ENCODE peak calls at places on chromosomes 16 and 17, in seven cellular contexts. V, U, T, S, W, A and D are unnamed samples.

GRCh38 chr17:81561494-81561885 is 9.3 kb upstream of the FAAP100 start:
- DNase-seq in V (no peak), U (no peak), T (no peak), S (no peak), W (no peak), A (no peak), D (no peak)

GRCh38 chr17:74987909-74988711 is 678 bp downstream of the CDR2L start:
- DNase-seq in V (peak), U (peak), T (peak), S (peak), W (peak), A (no peak), D (peak)

GRCh38 chr16:77686385-77686784 is 35.9 kb upstream of the NUDT7 start:
- DNase-seq in V (no peak), U (no peak), T (no peak), S (no peak), W (no peak), A (no peak), D (no peak)

GRCh38 chr17:18965530-18966236 is 13.7 kb downstream of the SLC5A10 start:
- DNase-seq in V (no peak), U (no peak), T (no peak), S (no peak), W (no peak), A (no peak), D (no peak)

GRCh38 chr16:27840311-27841060 is 223.0 kb downstream of the GSG1L start:
- DNase-seq in V (no peak), U (no peak), T (no peak), S (no peak), W (no peak), A (no peak), D (no peak)

GRCh38 chr16:87948119-87948545 is 3.1 kb upstream of the BANP start:
- DNase-seq in V (no peak), U (no peak), T (no peak), S (no peak), W (no peak), A (no peak), D (no peak)

GRCh38 chr16:57723170-57723569 is 12.4 kb upstream of the KATNB1 start:
- DNase-seq in V (no peak), U (no peak), T (no peak), S (no peak), W (no peak), A (no peak), D (no peak)

GRCh38 chr16:535446-536405 is 8.2 kb downstream of the CAPN15 start:
- DNase-seq in V (no peak), U (peak), T (peak), S (peak), W (no peak), A (no peak), D (no peak)

GRCh38 chr16:51937771-51938170 is 609.2 kb downstream of the TOX3 start:
- DNase-seq in V (no peak), U (no peak), T (no peak), S (no peak), W (no peak), A (no peak), D (no peak)

GRCh38 chr17:50523208-50523607 is 9.3 kb upstream of the EPN3 start:
- DNase-seq in V (no peak), U (no peak), T (no peak), S (no peak), W (no peak), A (no peak), D (no peak)

GRCh38 chr17:1137465-1137894 is 42.3 kb downstream of the ABR start:
- DNase-seq in V (no peak), U (no peak), T (no peak), S (no peak), W (no peak), A (no peak), D (no peak)

GRCh38 chr17:57085448-57086068 is 512 bp downstream of the AKAP1 start:
- DNase-seq in V (peak), U (peak), T (peak), S (peak), W (peak), A (peak), D (peak)

GRCh38 chr16:82845076-82845475 is 218.3 kb downstream of the CDH13 start:
- DNase-seq in V (no peak), U (no peak), T (no peak), S (no peak), W (no peak), A (no peak), D (no peak)

GRCh38 chr17:66076546-66077190 is 115.3 kb downstream of the CEP112 start:
- DNase-seq in V (no peak), U (no peak), T (no peak), S (no peak), W (no peak), A (no peak), D (no peak)

GRCh38 chr17:10557422-10557821 is 8.0 kb upstream of the MYH2 start:
- DNase-seq in V (no peak), U (no peak), T (no peak), S (peak), W (no peak), A (no peak), D (no peak)

GRCh38 chr16:1042076-1042744 is 30.3 kb upstream of the SSTR5 start:
- DNase-seq in V (no peak), U (no peak), T (no peak), S (no peak), W (no peak), A (no peak), D (no peak)

GRCh38 chr17:78962345-78962983 is 17.3 kb downstream of the LGALS3BP start:
- DNase-seq in V (no peak), U (no peak), T (no peak), S (peak), W (no peak), A (no peak), D (no peak)

GRCh38 chr16:12215302-12216105 is 239.0 kb downstream of the SNX29 start:
- DNase-seq in V (no peak), U (no peak), T (no peak), S (no peak), W (no peak), A (no peak), D (peak)

GRCh38 chr17:10136258-10136981 is 62.0 kb downstream of the GAS7 start:
- DNase-seq in V (no peak), U (no peak), T (no peak), S (no peak), W (no peak), A (no peak), D (no peak)

GRCh38 chr16:5003211-5003610 is 30.5 kb downstream of the NAGPA start:
- DNase-seq in V (no peak), U (no peak), T (no peak), S (no peak), W (no peak), A (no peak), D (no peak)

GRCh38 chr17:71869833-71870545 is 250.8 kb upstream of the SOX9 start:
- DNase-seq in V (no peak), U (no peak), T (no peak), S (no peak), W (no peak), A (no peak), D (no peak)

GRCh38 chr16:60064026-60064425 is 1329.9 kb upstream of the GOT2 start:
- DNase-seq in V (no peak), U (no peak), T (no peak), S (no peak), W (no peak), A (no peak), D (no peak)

GRCh38 chr16:85735225-85735722 is 15.6 kb downstream of the C16orf74 start:
- DNase-seq in V (no peak), U (no peak), T (no peak), S (no peak), W (no peak), A (peak), D (no peak)

GRCh38 chr17:41777157-41777578 is 9.3 kb downstream of the JUP start:
- DNase-seq in V (no peak), U (no peak), T (no peak), S (peak), W (no peak), A (no peak), D (no peak)

GRCh38 chr17:37025847-37026533 is 77.2 kb downstream of the AATF start:
- DNase-seq in V (no peak), U (no peak), T (no peak), S (no peak), W (no peak), A (no peak), D (no peak)

GRCh38 chr16:10895053-10895946 is 18.3 kb downstream of the CIITA start:
- DNase-seq in V (no peak), U (peak), T (no peak), S (peak), W (no peak), A (no peak), D (peak)

GRCh38 chr17:77701996-77702395 is 256.5 kb upstream of the TNRC6C start:
- DNase-seq in V (no peak), U (no peak), T (peak), S (no peak), W (no peak), A (no peak), D (no peak)